ENCODE peak calls at places on chromosomes 12 and 14, in nine cellular contexts. D, H, V, M, Z, Q, B, P and T are unnamed samples.

GRCh38 chr12:93839076-93839475 is 161.9 kb downstream of the CRADD start:
- DNase-seq in D (no peak), H (no peak), V (no peak), M (no peak), Z (no peak), Q (no peak), B (no peak), P (no peak), T (no peak)

GRCh38 chr14:89197623-89198022 is 219.4 kb downstream of the FOXN3 start:
- DNase-seq in D (no peak), H (no peak), V (no peak), M (no peak), Z (no peak), Q (no peak), B (no peak), P (no peak), T (no peak)

GRCh38 chr14:28756896-28757570 is 9.6 kb upstream of the FOXG1 start:
- DNase-seq in D (no peak), H (peak), V (peak), M (no peak), Z (peak), Q (no peak), B (no peak), P (no peak), T (no peak)

GRCh38 chr12:116727902-116728301 is 10.0 kb downstream of the SPRING1 start:
- DNase-seq in D (no peak), H (no peak), V (no peak), M (no peak), Z (no peak), Q (no peak), B (no peak), P (no peak), T (no peak)

GRCh38 chr14:50985124-50985815 is 41.0 kb upstream of the PYGL start:
- DNase-seq in D (no peak), H (no peak), V (no peak), M (no peak), Z (no peak), Q (no peak), B (no peak), P (no peak), T (no peak)

GRCh38 chr12:21675641-21676040 is 18.0 kb upstream of the LDHB start:
- DNase-seq in D (no peak), H (no peak), V (no peak), M (no peak), Z (no peak), Q (no peak), B (no peak), P (no peak), T (no peak)

GRCh38 chr12:64177001-64177400 is 45.1 kb downstream of the KICS2 start:
- DNase-seq in D (no peak), H (no peak), V (no peak), M (no peak), Z (no peak), Q (no peak), B (no peak), P (no peak), T (no peak)

GRCh38 chr12:15522574-15523187 is 200.4 kb downstream of the PTPRO start:
- DNase-seq in D (no peak), H (no peak), V (peak), M (no peak), Z (peak), Q (no peak), B (no peak), P (no peak), T (no peak)

GRCh38 chr12:537772-538171 is 78.0 kb downstream of the B4GALNT3 start:
- DNase-seq in D (peak), H (no peak), V (no peak), M (no peak), Z (no peak), Q (no peak), B (no peak), P (no peak), T (no peak)

GRCh38 chr12:77590306-77590705 is 240.4 kb upstream of the NAV3 start:
- DNase-seq in D (no peak), H (no peak), V (no peak), M (no peak), Z (no peak), Q (no peak), B (no peak), P (no peak), T (no peak)

GRCh38 chr14:50060871-50061663 is 55.3 kb downstream of the VCPKMT start:
- DNase-seq in D (peak), H (peak), V (peak), M (peak), Z (peak), Q (peak), B (no peak), P (no peak), T (peak)

GRCh38 chr12:53485955-53486729 is 13.1 kb downstream of the MAP3K12 start:
- DNase-seq in D (no peak), H (no peak), V (no peak), M (no peak), Z (no peak), Q (no peak), B (no peak), P (no peak), T (no peak)

GRCh38 chr14:88866305-88866704 is 41.9 kb downstream of the TTC8 start:
- DNase-seq in D (no peak), H (no peak), V (no peak), M (no peak), Z (peak), Q (no peak), B (no peak), P (no peak), T (no peak)

GRCh38 chr12:106139422-106140141 is 828 bp upstream of the NUAK1 start:
- DNase-seq in D (no peak), H (peak), V (peak), M (peak), Z (peak), Q (peak), B (no peak), P (peak), T (no peak)

GRCh38 chr14:61107148-61107641 is 126.2 kb downstream of the SLC38A6 start:
- DNase-seq in D (peak), H (no peak), V (peak), M (no peak), Z (no peak), Q (no peak), B (no peak), P (no peak), T (no peak)

GRCh38 chr14:39016733-39017095 is 86.3 kb downstream of the SEC23A start:
- DNase-seq in D (no peak), H (no peak), V (no peak), M (no peak), Z (peak), Q (no peak), B (no peak), P (no peak), T (no peak)

GRCh38 chr12:38921025-38921677 is 15.8 kb upstream of the CPNE8 start:
- DNase-seq in D (peak), H (peak), V (peak), M (no peak), Z (peak), Q (no peak), B (no peak), P (no peak), T (peak)

GRCh38 chr14:63192085-63192484 is 12.2 kb upstream of the RHOJ start:
- DNase-seq in D (no peak), H (no peak), V (peak), M (no peak), Z (no peak), Q (no peak), B (no peak), P (no peak), T (no peak)

GRCh38 chr12:49187184-49187583 is 1.7 kb downstream of the TUBA1A start:
- DNase-seq in D (peak), H (no peak), V (peak), M (no peak), Z (no peak), Q (peak), B (no peak), P (no peak), T (peak)

GRCh38 chr14:94685166-94685581 is 73.0 kb downstream of the SERPINA3 start:
- DNase-seq in D (no peak), H (no peak), V (no peak), M (no peak), Z (peak), Q (peak), B (no peak), P (no peak), T (no peak)
- TF ChIP-seq CTCF in D (no peak), H (no peak), V (no peak), M (no peak), Z (no peak), Q (no peak), B (no peak), P (no peak), T (no peak)

DNA sequence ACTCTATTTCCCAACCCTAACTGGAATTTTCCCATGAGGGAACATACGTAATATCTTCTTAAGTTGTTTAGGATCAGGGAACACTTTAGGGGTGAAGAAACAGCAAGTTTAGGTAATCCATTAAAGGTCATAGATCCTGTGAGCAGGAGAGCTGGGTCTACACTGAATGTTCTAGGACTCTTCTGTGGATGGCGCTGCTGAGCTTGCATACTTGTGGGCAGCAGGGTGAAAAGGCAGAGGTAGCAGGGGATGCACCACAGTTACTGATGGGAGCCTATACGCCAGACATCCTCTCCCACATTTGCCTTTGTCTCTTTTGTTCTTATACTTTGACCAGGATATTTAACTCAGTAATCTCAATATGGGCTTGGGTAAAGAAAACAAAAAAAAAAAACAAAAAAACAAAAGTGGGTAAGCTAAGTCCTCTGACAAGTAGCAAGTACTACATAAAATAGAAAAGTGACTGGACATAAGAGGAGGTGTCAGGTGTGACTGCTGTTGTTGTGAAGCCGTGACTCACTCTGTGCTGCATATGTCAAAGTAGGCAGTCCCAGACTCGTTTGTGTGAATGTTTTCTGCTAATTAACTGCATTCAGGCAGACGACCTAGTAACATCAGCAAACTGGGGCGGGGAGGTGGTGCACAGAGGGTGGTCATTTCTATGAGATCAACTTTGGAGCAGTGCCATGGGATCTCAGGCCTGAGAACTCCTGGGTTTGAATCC is 31.6 kb downstream of the NEUROD4 start:
- DNase-seq in D (no peak), H (no peak), V (no peak), M (no peak), Z (peak), Q (no peak), B (no peak), P (no peak), T (no peak)
- TF ChIP-seq CTCF in D (no peak), H (no peak), V (no peak), M (no peak), Z (peak), Q (no peak), B (no peak), P (no peak), T (no peak)

GRCh38 chr14:22493753-22494152 is 95.3 kb downstream of the DAD1 start:
- DNase-seq in D (no peak), H (no peak), V (no peak), M (no peak), Z (no peak), Q (no peak), B (no peak), P (no peak), T (no peak)

GRCh38 chr14:22492601-22493000 is 96.4 kb downstream of the DAD1 start:
- DNase-seq in D (no peak), H (no peak), V (no peak), M (no peak), Z (no peak), Q (no peak), B (no peak), P (no peak), T (no peak)

GRCh38 chr14:22497144-22497423 is 91.9 kb downstream of the DAD1 start:
- DNase-seq in D (no peak), H (no peak), V (no peak), M (no peak), Z (no peak), Q (no peak), B (no peak), P (no peak), T (no peak)

GRCh38 chr14:22493143-22493542 is 95.9 kb downstream of the DAD1 start:
- DNase-seq in D (no peak), H (no peak), V (no peak), M (no peak), Z (no peak), Q (no peak), B (no peak), P (no peak), T (no peak)

GRCh38 chr14:22494486-22495135 is 94.4 kb downstream of the DAD1 start:
- DNase-seq in D (no peak), H (no peak), V (no peak), M (no peak), Z (peak), Q (no peak), B (no peak), P (no peak), T (no peak)
- TF ChIP-seq CTCF in D (no peak), H (no peak), V (no peak), M (no peak), Z (peak), Q (no peak), B (no peak), P (no peak), T (no peak)

DNA sequence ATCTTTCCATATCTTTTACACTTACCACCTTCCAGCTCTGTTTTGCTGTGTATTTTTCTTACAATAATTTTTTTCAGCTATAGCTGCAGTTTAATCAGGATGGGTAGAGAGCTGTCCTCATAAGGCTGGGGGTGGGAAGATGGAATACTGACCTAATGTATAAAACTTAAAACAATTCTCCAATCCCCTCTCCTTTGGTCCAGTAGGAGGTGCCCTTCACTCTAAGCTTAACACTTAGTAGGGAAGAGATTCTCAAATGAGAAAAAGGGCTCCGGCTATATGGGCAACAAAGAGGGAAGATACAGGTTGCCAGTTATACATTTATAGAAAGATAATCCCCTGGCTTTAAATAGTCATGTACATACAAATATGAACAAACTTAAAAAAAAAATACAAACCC is 2.8 kb downstream of the ORMDL2 start:
- DNase-seq in D (no peak), H (no peak), V (peak), M (no peak), Z (peak), Q (no peak), B (no peak), P (no peak), T (no peak)
- TF ChIP-seq CTCF in D (no peak), H (no peak), V (peak), M (no peak), Z (peak), Q (no peak), B (no peak), P (no peak), T (no peak)

GRCh38 chr12:124508323-124509096 is 58.9 kb downstream of the NCOR2 start:
- DNase-seq in D (no peak), H (no peak), V (no peak), M (no peak), Z (no peak), Q (no peak), B (no peak), P (no peak), T (no peak)
- TF ChIP-seq CTCF in D (no peak), H (no peak), V (no peak), M (no peak), Z (no peak), Q (no peak), B (no peak), P (no peak), T (no peak)

DNA sequence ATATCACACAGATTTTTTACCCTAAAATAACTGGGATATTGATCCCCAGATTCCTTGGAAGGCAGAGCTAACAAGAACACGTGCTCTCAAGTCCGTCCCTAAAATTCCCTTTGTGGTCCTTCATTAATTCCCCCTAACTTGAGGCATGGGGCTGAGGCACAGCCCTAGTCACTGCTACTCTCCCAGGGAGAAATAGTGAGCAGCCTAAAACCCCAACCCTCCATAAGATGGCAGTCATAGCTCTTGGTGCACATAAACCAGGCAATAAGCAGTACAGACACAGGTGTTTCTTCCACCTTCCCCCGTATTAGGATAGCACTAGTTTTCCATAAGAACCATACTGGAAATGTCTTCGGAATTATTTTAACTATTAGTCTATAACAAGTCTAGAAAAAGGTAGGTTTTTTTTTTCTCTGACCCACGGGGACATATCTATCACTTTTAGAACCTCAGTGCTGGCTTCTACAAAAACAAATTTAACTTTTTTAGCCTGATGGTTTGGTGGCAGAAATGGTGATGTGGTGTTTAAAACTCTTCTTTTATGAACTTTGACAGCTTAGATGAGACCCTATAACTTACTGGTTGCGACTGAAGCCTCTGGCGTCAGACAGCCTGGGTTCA is 3.1 kb upstream of the ARHGEF40 start:
- DNase-seq in D (no peak), H (no peak), V (no peak), M (no peak), Z (peak), Q (no peak), B (no peak), P (no peak), T (no peak)
- TF ChIP-seq CTCF in D (no peak), H (no peak), V (peak), M (no peak), Z (peak), Q (no peak), B (no peak), P (no peak), T (no peak)